ENCODE peak calls at places on chromosomes 2 and 18, in nine cellular contexts. One of them, this sample, is unnamed.

GRCh38 chr2:107259011-107259410 is 373.0 kb upstream of the ST6GAL2 start:
- DNase-seq in HCT116: no peak
- DNase-seq in heart left ventricle: no peak
- DNase-seq in OCI-LY7: no peak
- DNase-seq in tibial artery: no peak
- DNase-seq in IMR-90: no peak
- DNase-seq in uterus: no peak
- DNase-seq in endodermal cell: no peak
- DNase-seq in heart right ventricle: no peak
- DNase-seq in this sample: no peak

GRCh38 chr2:120586507-120587283 is 149.0 kb upstream of the GLI2 start:
- DNase-seq in tibial artery: no peak
- DNase-seq in heart right ventricle: no peak
- DNase-seq in HCT116: no peak
- DNase-seq in IMR-90: no peak
- DNase-seq in endodermal cell: peak; percentile 78
- DNase-seq in OCI-LY7: no peak
- DNase-seq in heart left ventricle: no peak
- DNase-seq in uterus: no peak
- DNase-seq in this sample: no peak

GRCh38 chr2:3589086-3589485 is 5.8 kb upstream of the COLEC11 start:
- DNase-seq in heart right ventricle: no peak
- DNase-seq in heart left ventricle: no peak
- DNase-seq in uterus: no peak
- DNase-seq in tibial artery: no peak
- DNase-seq in OCI-LY7: no peak
- DNase-seq in HCT116: no peak
- DNase-seq in endodermal cell: no peak
- DNase-seq in IMR-90: no peak
- DNase-seq in this sample: no peak

GRCh38 chr2:52054824-52055223 is 1022.9 kb upstream of the NRXN1 start:
- DNase-seq in heart left ventricle: no peak
- DNase-seq in IMR-90: no peak
- DNase-seq in uterus: no peak
- DNase-seq in heart right ventricle: no peak
- DNase-seq in tibial artery: no peak
- DNase-seq in endodermal cell: no peak
- DNase-seq in OCI-LY7: no peak
- DNase-seq in HCT116: no peak
- DNase-seq in this sample: no peak

GRCh38 chr2:99643824-99644787 is 154.3 kb upstream of the REV1 start:
- DNase-seq in OCI-LY7: no peak
- DNase-seq in IMR-90: peak; percentile 65
- DNase-seq in heart left ventricle: no peak
- DNase-seq in HCT116: no peak
- DNase-seq in endodermal cell: no peak
- DNase-seq in heart right ventricle: no peak
- DNase-seq in uterus: no peak
- DNase-seq in tibial artery: no peak
- DNase-seq in this sample: no peak

GRCh38 chr2:75922191-75922590 is 211.5 kb upstream of the GCFC2 start:
- DNase-seq in uterus: no peak
- DNase-seq in heart left ventricle: no peak
- DNase-seq in endodermal cell: no peak
- DNase-seq in HCT116: no peak
- DNase-seq in heart right ventricle: no peak
- DNase-seq in OCI-LY7: no peak
- DNase-seq in IMR-90: no peak
- DNase-seq in tibial artery: no peak
- DNase-seq in this sample: no peak

GRCh38 chr18:79953921-79954651 is 2.6 kb upstream of the SLC66A2 start:
- DNase-seq in heart right ventricle: no peak
- DNase-seq in endodermal cell: peak; percentile 57
- DNase-seq in IMR-90: no peak
- DNase-seq in tibial artery: peak; percentile 56
- DNase-seq in HCT116: no peak
- DNase-seq in OCI-LY7: no peak
- DNase-seq in uterus: no peak
- DNase-seq in heart left ventricle: no peak
- DNase-seq in this sample: no peak

GRCh38 chr2:55902971-55903370 is 20.6 kb downstream of the EFEMP1 start:
- DNase-seq in uterus: no peak
- DNase-seq in IMR-90: no peak
- DNase-seq in OCI-LY7: no peak
- DNase-seq in HCT116: no peak
- DNase-seq in endodermal cell: no peak
- DNase-seq in tibial artery: no peak
- DNase-seq in heart left ventricle: no peak
- DNase-seq in heart right ventricle: no peak
- DNase-seq in this sample: peak; percentile 20

GRCh38 chr2:174522553-174522952 is 35.7 kb upstream of the GPR155 start:
- DNase-seq in uterus: no peak
- DNase-seq in OCI-LY7: peak; percentile 14
- DNase-seq in endodermal cell: no peak
- DNase-seq in HCT116: no peak
- DNase-seq in IMR-90: peak; percentile 11
- DNase-seq in tibial artery: no peak
- DNase-seq in heart left ventricle: no peak
- DNase-seq in heart right ventricle: no peak
- DNase-seq in this sample: no peak

GRCh38 chr2:149031396-149031795 is 7.1 kb upstream of the LYPD6B start:
- DNase-seq in tibial artery: no peak
- DNase-seq in uterus: no peak
- DNase-seq in heart right ventricle: no peak
- DNase-seq in endodermal cell: no peak
- DNase-seq in OCI-LY7: no peak
- DNase-seq in IMR-90: no peak
- DNase-seq in HCT116: no peak
- DNase-seq in heart left ventricle: no peak
- DNase-seq in this sample: no peak

GRCh38 chr2:163132850-163133249 is 294.3 kb upstream of the KCNH7 start:
- DNase-seq in tibial artery: no peak
- DNase-seq in HCT116: peak; percentile 4
- DNase-seq in uterus: no peak
- DNase-seq in heart right ventricle: no peak
- DNase-seq in IMR-90: peak; percentile 2
- DNase-seq in heart left ventricle: no peak
- DNase-seq in OCI-LY7: no peak
- DNase-seq in endodermal cell: no peak
- DNase-seq in this sample: peak; percentile 25

GRCh38 chr2:191582355-191582754 is 95.6 kb upstream of the NABP1 start:
- DNase-seq in tibial artery: no peak
- DNase-seq in uterus: no peak
- DNase-seq in HCT116: no peak
- DNase-seq in heart left ventricle: no peak
- DNase-seq in endodermal cell: no peak
- DNase-seq in OCI-LY7: no peak
- DNase-seq in IMR-90: peak; percentile 87
- DNase-seq in heart right ventricle: no peak
- DNase-seq in this sample: no peak

GRCh38 chr2:189412330-189412953 is 28.8 kb upstream of the WDR75 start:
- DNase-seq in tibial artery: no peak
- DNase-seq in OCI-LY7: peak; percentile 39
- DNase-seq in heart left ventricle: no peak
- DNase-seq in HCT116: peak; percentile 24
- DNase-seq in endodermal cell: peak; percentile 68
- DNase-seq in uterus: peak; percentile 45
- DNase-seq in IMR-90: peak; percentile 74
- DNase-seq in heart right ventricle: peak; percentile 33
- DNase-seq in this sample: peak; percentile 66

GRCh38 chr2:112669667-112670066 is 23.9 kb downstream of the SLC20A1 start:
- DNase-seq in heart left ventricle: no peak
- DNase-seq in tibial artery: no peak
- DNase-seq in endodermal cell: no peak
- DNase-seq in uterus: no peak
- DNase-seq in heart right ventricle: no peak
- DNase-seq in HCT116: no peak
- DNase-seq in OCI-LY7: no peak
- DNase-seq in IMR-90: no peak
- DNase-seq in this sample: no peak

GRCh38 chr2:221377597-221377996 is 194.5 kb downstream of the EPHA4 start:
- DNase-seq in uterus: no peak
- DNase-seq in heart right ventricle: no peak
- DNase-seq in IMR-90: no peak
- DNase-seq in heart left ventricle: no peak
- DNase-seq in tibial artery: no peak
- DNase-seq in HCT116: no peak
- DNase-seq in OCI-LY7: no peak
- DNase-seq in endodermal cell: no peak
- DNase-seq in this sample: no peak

GRCh38 chr2:211881449-211881848 is 657.2 kb downstream of the ERBB4 start:
- DNase-seq in tibial artery: no peak
- DNase-seq in uterus: no peak
- DNase-seq in endodermal cell: no peak
- DNase-seq in IMR-90: no peak
- DNase-seq in OCI-LY7: no peak
- DNase-seq in heart left ventricle: no peak
- DNase-seq in heart right ventricle: no peak
- DNase-seq in HCT116: no peak
- DNase-seq in this sample: no peak

GRCh38 chr18:7772496-7772861 is 205.4 kb downstream of the PTPRM start:
- DNase-seq in heart left ventricle: no peak
- DNase-seq in IMR-90: no peak
- DNase-seq in tibial artery: no peak
- DNase-seq in HCT116: no peak
- DNase-seq in endodermal cell: no peak
- DNase-seq in OCI-LY7: no peak
- DNase-seq in heart right ventricle: no peak
- DNase-seq in uterus: no peak
- DNase-seq in this sample: no peak

GRCh38 chr2:121019073-121019472 is 265.9 kb downstream of the TFCP2L1 start:
- DNase-seq in uterus: no peak
- DNase-seq in heart left ventricle: no peak
- DNase-seq in tibial artery: no peak
- DNase-seq in heart right ventricle: no peak
- DNase-seq in IMR-90: peak; percentile 8
- DNase-seq in HCT116: no peak
- DNase-seq in OCI-LY7: no peak
- DNase-seq in endodermal cell: no peak
- DNase-seq in this sample: no peak

GRCh38 chr2:138267161-138267901 is 234.2 kb upstream of the SPOPL start:
- DNase-seq in IMR-90: peak; percentile 88
- DNase-seq in endodermal cell: no peak
- DNase-seq in tibial artery: no peak
- DNase-seq in OCI-LY7: no peak
- DNase-seq in uterus: no peak
- DNase-seq in heart left ventricle: no peak
- DNase-seq in heart right ventricle: no peak
- DNase-seq in HCT116: no peak
- DNase-seq in this sample: peak; percentile 79

GRCh38 chr2:11955314-11955713 is 208.9 kb downstream of the LPIN1 start:
- DNase-seq in OCI-LY7: no peak
- DNase-seq in tibial artery: no peak
- DNase-seq in IMR-90: peak; percentile 3
- DNase-seq in heart right ventricle: no peak
- DNase-seq in heart left ventricle: no peak
- DNase-seq in endodermal cell: no peak
- DNase-seq in uterus: no peak
- DNase-seq in HCT116: no peak
- DNase-seq in this sample: no peak

GRCh38 chr2:193679850-193680249 is 1485.1 kb upstream of the TMEFF2 start:
- DNase-seq in endodermal cell: no peak
- DNase-seq in heart left ventricle: no peak
- DNase-seq in uterus: no peak
- DNase-seq in HCT116: no peak
- DNase-seq in IMR-90: no peak
- DNase-seq in OCI-LY7: no peak
- DNase-seq in heart right ventricle: no peak
- DNase-seq in tibial artery: no peak
- DNase-seq in this sample: no peak

GRCh38 chr2:173881886-173882285 is 83.3 kb downstream of the SP3 start:
- DNase-seq in heart right ventricle: no peak
- DNase-seq in endodermal cell: no peak
- DNase-seq in IMR-90: peak; percentile 3
- DNase-seq in uterus: no peak
- DNase-seq in tibial artery: no peak
- DNase-seq in OCI-LY7: peak; percentile 28
- DNase-seq in heart left ventricle: no peak
- DNase-seq in HCT116: no peak
- DNase-seq in this sample: no peak

GRCh38 chr2:152493417-152493816 is 158.4 kb downstream of the FMNL2 start:
- DNase-seq in endodermal cell: no peak
- DNase-seq in HCT116: no peak
- DNase-seq in tibial artery: no peak
- DNase-seq in uterus: no peak
- DNase-seq in heart right ventricle: no peak
- DNase-seq in IMR-90: no peak
- DNase-seq in OCI-LY7: no peak
- DNase-seq in heart left ventricle: no peak
- DNase-seq in this sample: no peak
- H3K4me1 ChIP-seq in endodermal cell: peaks cover 3% of the 10 kb centered on the region
- H3K4me1 ChIP-seq in HCT116: peaks cover 28% of the 10 kb centered on the region
- H3K4me1 ChIP-seq in tibial artery: peaks cover 25% of the 10 kb centered on the region
- H3K4me1 ChIP-seq in uterus: peaks cover 9% of the 10 kb centered on the region
- H3K4me1 ChIP-seq in heart right ventricle: peaks cover 53% of the 10 kb centered on the region
- H3K4me1 ChIP-seq in IMR-90: peaks cover 12% of the 10 kb centered on the region
- H3K4me1 ChIP-seq in OCI-LY7: no peaks in the 10 kb centered on the region
- H3K4me1 ChIP-seq in heart left ventricle: peaks cover 35% of the 10 kb centered on the region
- H3K4me1 ChIP-seq in this sample: peaks cover 46% of the 10 kb centered on the region

GRCh38 chr2:60119778-60120177 is 433.7 kb downstream of the BCL11A start:
- DNase-seq in heart right ventricle: no peak
- DNase-seq in IMR-90: no peak
- DNase-seq in OCI-LY7: no peak
- DNase-seq in endodermal cell: no peak
- DNase-seq in HCT116: no peak
- DNase-seq in tibial artery: no peak
- DNase-seq in heart left ventricle: no peak
- DNase-seq in uterus: no peak
- DNase-seq in this sample: no peak
- TF ChIP-seq CTCF in heart right ventricle: no peak
- TF ChIP-seq CTCF in IMR-90: no peak
- TF ChIP-seq CTCF in OCI-LY7: peak; percentile 61
- TF ChIP-seq CTCF in endodermal cell: peak; percentile 55
- TF ChIP-seq CTCF in HCT116: no peak
- TF ChIP-seq CTCF in tibial artery: no peak
- TF ChIP-seq CTCF in heart left ventricle: no peak
- TF ChIP-seq CTCF in uterus: no peak
- TF ChIP-seq CTCF in this sample: no peak

DNA sequence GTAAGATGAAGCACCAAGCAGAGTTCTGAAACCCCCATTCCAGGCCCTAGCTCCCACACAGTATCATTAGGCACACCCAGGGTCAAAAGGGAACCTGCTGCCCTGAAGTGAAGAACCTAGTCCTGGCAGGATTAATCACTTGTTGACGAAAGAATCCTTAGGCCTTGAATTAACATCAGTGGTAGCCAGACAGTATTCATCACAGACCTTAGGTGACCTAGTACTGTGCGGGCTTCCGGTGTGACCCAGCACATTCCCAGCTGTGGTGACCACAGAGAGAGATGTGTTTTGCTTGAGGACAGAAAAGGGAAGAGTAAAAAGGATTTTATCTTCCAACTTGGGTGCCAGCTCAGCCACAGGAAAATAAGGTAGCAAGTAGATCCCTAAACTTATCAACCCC is 1071.4 kb upstream of the FAM98A start:
- DNase-seq in IMR-90: no peak
- DNase-seq in heart right ventricle: no peak
- DNase-seq in OCI-LY7: no peak
- DNase-seq in HCT116: no peak
- DNase-seq in uterus: no peak
- DNase-seq in tibial artery: no peak
- DNase-seq in heart left ventricle: no peak
- DNase-seq in endodermal cell: no peak
- DNase-seq in this sample: no peak
- H3K4me1 ChIP-seq in IMR-90: no peaks in the 10 kb centered on the region
- H3K4me1 ChIP-seq in heart right ventricle: no peaks in the 10 kb centered on the region
- H3K4me1 ChIP-seq in OCI-LY7: no peaks in the 10 kb centered on the region
- H3K4me1 ChIP-seq in HCT116: no peaks in the 10 kb centered on the region
- H3K4me1 ChIP-seq in uterus: no peaks in the 10 kb centered on the region
- H3K4me1 ChIP-seq in tibial artery: no peaks in the 10 kb centered on the region
- H3K4me1 ChIP-seq in heart left ventricle: no peaks in the 10 kb centered on the region
- H3K4me1 ChIP-seq in endodermal cell: peaks cover 4% of the 10 kb centered on the region
- H3K4me1 ChIP-seq in this sample: no peaks in the 10 kb centered on the region

GRCh38 chr2:65638438-65638837 is 206.0 kb upstream of the SPRED2 start:
- DNase-seq in heart left ventricle: no peak
- DNase-seq in HCT116: no peak
- DNase-seq in tibial artery: no peak
- DNase-seq in uterus: no peak
- DNase-seq in OCI-LY7: no peak
- DNase-seq in IMR-90: no peak
- DNase-seq in heart right ventricle: no peak
- DNase-seq in endodermal cell: peak; percentile 61
- DNase-seq in this sample: peak; percentile 77
- TF ChIP-seq CTCF in heart left ventricle: no peak
- TF ChIP-seq CTCF in HCT116: peak; percentile 60
- TF ChIP-seq CTCF in tibial artery: no peak
- TF ChIP-seq CTCF in uterus: no peak
- TF ChIP-seq CTCF in OCI-LY7: peak; percentile 47
- TF ChIP-seq CTCF in IMR-90: no peak
- TF ChIP-seq CTCF in heart right ventricle: no peak
- TF ChIP-seq CTCF in endodermal cell: peak; percentile 73
- TF ChIP-seq CTCF in this sample: peak; percentile 46